ENCODE peak calls at places on chromosomes 5 and 9, in five cellular contexts. One of them, this sample, is unnamed.

GRCh38 chr5:142686968-142687367 is 1.1 kb upstream of the FGF1 start:
- ATAC-seq in activated T-helper 17 cell treated with anti-CD3 and anti-CD28 coated beads, Interleukin-2, amount 50 U/mL, for 72 hours: no peak
- ATAC-seq in heart left ventricle: no peak
- ATAC-seq in stimulated activated naive CD8-positive, alpha-beta T cell treated with anti-CD3 and anti-CD28 coated beads, Interleukin-15, Interleukin-2, amounts not matched to agents 100 U/mL and 50 U/mL, for 24 hours: no peak
- ATAC-seq in RWPE2: no peak
- ATAC-seq in this sample: peak

GRCh38 chr5:97968346-97968745 is 785.3 kb upstream of the RIOK2 start:
- ATAC-seq in activated T-helper 17 cell treated with anti-CD3 and anti-CD28 coated beads, Interleukin-2, amount 50 U/mL, for 72 hours: no peak
- ATAC-seq in heart left ventricle: no peak
- ATAC-seq in stimulated activated naive CD8-positive, alpha-beta T cell treated with anti-CD3 and anti-CD28 coated beads, Interleukin-15, Interleukin-2, amounts not matched to agents 100 U/mL and 50 U/mL, for 24 hours: no peak
- ATAC-seq in RWPE2: no peak
- ATAC-seq in this sample: no peak

GRCh38 chr9:129501771-129502324 is 119.1 kb downstream of the C9orf50 start:
- ATAC-seq in activated T-helper 17 cell treated with anti-CD3 and anti-CD28 coated beads, Interleukin-2, amount 50 U/mL, for 72 hours: no peak
- ATAC-seq in heart left ventricle: no peak
- ATAC-seq in stimulated activated naive CD8-positive, alpha-beta T cell treated with anti-CD3 and anti-CD28 coated beads, Interleukin-15, Interleukin-2, amounts not matched to agents 100 U/mL and 50 U/mL, for 24 hours: no peak
- ATAC-seq in RWPE2: no peak
- ATAC-seq in this sample: peak

GRCh38 chr5:114361724-114362196 is at the start of gene KCNN2:
- ATAC-seq in activated T-helper 17 cell treated with anti-CD3 and anti-CD28 coated beads, Interleukin-2, amount 50 U/mL, for 72 hours: no peak
- ATAC-seq in heart left ventricle: peak
- ATAC-seq in stimulated activated naive CD8-positive, alpha-beta T cell treated with anti-CD3 and anti-CD28 coated beads, Interleukin-15, Interleukin-2, amounts not matched to agents 100 U/mL and 50 U/mL, for 24 hours: no peak
- ATAC-seq in RWPE2: peak
- ATAC-seq in this sample: peak

GRCh38 chr5:90878549-90879196 is 320.1 kb downstream of the ADGRV1 start:
- ATAC-seq in activated T-helper 17 cell treated with anti-CD3 and anti-CD28 coated beads, Interleukin-2, amount 50 U/mL, for 72 hours: no peak
- ATAC-seq in heart left ventricle: peak
- ATAC-seq in stimulated activated naive CD8-positive, alpha-beta T cell treated with anti-CD3 and anti-CD28 coated beads, Interleukin-15, Interleukin-2, amounts not matched to agents 100 U/mL and 50 U/mL, for 24 hours: peak
- ATAC-seq in RWPE2: peak
- ATAC-seq in this sample: peak

GRCh38 chr9:26477963-26478362 is 414.6 kb downstream of the CAAP1 start:
- ATAC-seq in activated T-helper 17 cell treated with anti-CD3 and anti-CD28 coated beads, Interleukin-2, amount 50 U/mL, for 72 hours: no peak
- ATAC-seq in heart left ventricle: no peak
- ATAC-seq in stimulated activated naive CD8-positive, alpha-beta T cell treated with anti-CD3 and anti-CD28 coated beads, Interleukin-15, Interleukin-2, amounts not matched to agents 100 U/mL and 50 U/mL, for 24 hours: no peak
- ATAC-seq in RWPE2: no peak
- ATAC-seq in this sample: no peak

GRCh38 chr5:180161420-180162303 is 47.3 kb downstream of the RASGEF1C start:
- ATAC-seq in activated T-helper 17 cell treated with anti-CD3 and anti-CD28 coated beads, Interleukin-2, amount 50 U/mL, for 72 hours: no peak
- ATAC-seq in heart left ventricle: peak
- ATAC-seq in stimulated activated naive CD8-positive, alpha-beta T cell treated with anti-CD3 and anti-CD28 coated beads, Interleukin-15, Interleukin-2, amounts not matched to agents 100 U/mL and 50 U/mL, for 24 hours: no peak
- ATAC-seq in RWPE2: peak
- ATAC-seq in this sample: no peak

GRCh38 chr5:68730220-68731010 is 363.4 kb upstream of the SLC30A5 start:
- ATAC-seq in activated T-helper 17 cell treated with anti-CD3 and anti-CD28 coated beads, Interleukin-2, amount 50 U/mL, for 72 hours: no peak
- ATAC-seq in heart left ventricle: peak
- ATAC-seq in stimulated activated naive CD8-positive, alpha-beta T cell treated with anti-CD3 and anti-CD28 coated beads, Interleukin-15, Interleukin-2, amounts not matched to agents 100 U/mL and 50 U/mL, for 24 hours: no peak
- ATAC-seq in RWPE2: peak
- ATAC-seq in this sample: peak

GRCh38 chr9:26955222-26955903 is 849 bp upstream of the IFT74 start:
- ATAC-seq in activated T-helper 17 cell treated with anti-CD3 and anti-CD28 coated beads, Interleukin-2, amount 50 U/mL, for 72 hours: no peak
- ATAC-seq in heart left ventricle: peak
- ATAC-seq in stimulated activated naive CD8-positive, alpha-beta T cell treated with anti-CD3 and anti-CD28 coated beads, Interleukin-15, Interleukin-2, amounts not matched to agents 100 U/mL and 50 U/mL, for 24 hours: no peak
- ATAC-seq in RWPE2: no peak
- ATAC-seq in this sample: no peak

GRCh38 chr9:116479967-116480366 is 207.1 kb upstream of the TRIM32 start:
- ATAC-seq in activated T-helper 17 cell treated with anti-CD3 and anti-CD28 coated beads, Interleukin-2, amount 50 U/mL, for 72 hours: no peak
- ATAC-seq in heart left ventricle: no peak
- ATAC-seq in stimulated activated naive CD8-positive, alpha-beta T cell treated with anti-CD3 and anti-CD28 coated beads, Interleukin-15, Interleukin-2, amounts not matched to agents 100 U/mL and 50 U/mL, for 24 hours: no peak
- ATAC-seq in RWPE2: no peak
- ATAC-seq in this sample: no peak

GRCh38 chr5:58407042-58407709 is 52.7 kb downstream of the PLK2 start:
- ATAC-seq in activated T-helper 17 cell treated with anti-CD3 and anti-CD28 coated beads, Interleukin-2, amount 50 U/mL, for 72 hours: no peak
- ATAC-seq in heart left ventricle: no peak
- ATAC-seq in stimulated activated naive CD8-positive, alpha-beta T cell treated with anti-CD3 and anti-CD28 coated beads, Interleukin-15, Interleukin-2, amounts not matched to agents 100 U/mL and 50 U/mL, for 24 hours: no peak
- ATAC-seq in RWPE2: peak
- ATAC-seq in this sample: peak

GRCh38 chr9:87193925-87194380 is 246.6 kb upstream of the GAS1 start:
- ATAC-seq in activated T-helper 17 cell treated with anti-CD3 and anti-CD28 coated beads, Interleukin-2, amount 50 U/mL, for 72 hours: no peak
- ATAC-seq in heart left ventricle: no peak
- ATAC-seq in stimulated activated naive CD8-positive, alpha-beta T cell treated with anti-CD3 and anti-CD28 coated beads, Interleukin-15, Interleukin-2, amounts not matched to agents 100 U/mL and 50 U/mL, for 24 hours: no peak
- ATAC-seq in RWPE2: peak
- ATAC-seq in this sample: no peak

GRCh38 chr9:21047315-21047714 is 15.9 kb upstream of the HACD4 start:
- ATAC-seq in activated T-helper 17 cell treated with anti-CD3 and anti-CD28 coated beads, Interleukin-2, amount 50 U/mL, for 72 hours: no peak
- ATAC-seq in heart left ventricle: no peak
- ATAC-seq in stimulated activated naive CD8-positive, alpha-beta T cell treated with anti-CD3 and anti-CD28 coated beads, Interleukin-15, Interleukin-2, amounts not matched to agents 100 U/mL and 50 U/mL, for 24 hours: no peak
- ATAC-seq in RWPE2: no peak
- ATAC-seq in this sample: no peak

GRCh38 chr9:82031538-82032280 is 43.1 kb downstream of the SPATA31D1 start:
- ATAC-seq in activated T-helper 17 cell treated with anti-CD3 and anti-CD28 coated beads, Interleukin-2, amount 50 U/mL, for 72 hours: no peak
- ATAC-seq in heart left ventricle: peak
- ATAC-seq in stimulated activated naive CD8-positive, alpha-beta T cell treated with anti-CD3 and anti-CD28 coated beads, Interleukin-15, Interleukin-2, amounts not matched to agents 100 U/mL and 50 U/mL, for 24 hours: no peak
- ATAC-seq in RWPE2: peak
- ATAC-seq in this sample: peak

GRCh38 chr5:113505181-113505580 is 8.3 kb upstream of the YTHDC2 start:
- ATAC-seq in activated T-helper 17 cell treated with anti-CD3 and anti-CD28 coated beads, Interleukin-2, amount 50 U/mL, for 72 hours: no peak
- ATAC-seq in heart left ventricle: no peak
- ATAC-seq in stimulated activated naive CD8-positive, alpha-beta T cell treated with anti-CD3 and anti-CD28 coated beads, Interleukin-15, Interleukin-2, amounts not matched to agents 100 U/mL and 50 U/mL, for 24 hours: no peak
- ATAC-seq in RWPE2: peak
- ATAC-seq in this sample: no peak

GRCh38 chr5:121108725-121109124 is 644.6 kb downstream of the PRR16 start:
- ATAC-seq in activated T-helper 17 cell treated with anti-CD3 and anti-CD28 coated beads, Interleukin-2, amount 50 U/mL, for 72 hours: no peak
- ATAC-seq in heart left ventricle: no peak
- ATAC-seq in stimulated activated naive CD8-positive, alpha-beta T cell treated with anti-CD3 and anti-CD28 coated beads, Interleukin-15, Interleukin-2, amounts not matched to agents 100 U/mL and 50 U/mL, for 24 hours: no peak
- ATAC-seq in RWPE2: peak
- ATAC-seq in this sample: no peak

GRCh38 chr5:173342813-173343435 is 14.7 kb upstream of the STC2 start:
- ATAC-seq in activated T-helper 17 cell treated with anti-CD3 and anti-CD28 coated beads, Interleukin-2, amount 50 U/mL, for 72 hours: no peak
- ATAC-seq in heart left ventricle: no peak
- ATAC-seq in stimulated activated naive CD8-positive, alpha-beta T cell treated with anti-CD3 and anti-CD28 coated beads, Interleukin-15, Interleukin-2, amounts not matched to agents 100 U/mL and 50 U/mL, for 24 hours: no peak
- ATAC-seq in RWPE2: peak
- ATAC-seq in this sample: no peak

GRCh38 chr9:127123239-127123935 is 952 bp upstream of the ANGPTL2 start:
- ATAC-seq in activated T-helper 17 cell treated with anti-CD3 and anti-CD28 coated beads, Interleukin-2, amount 50 U/mL, for 72 hours: no peak
- ATAC-seq in heart left ventricle: no peak
- ATAC-seq in stimulated activated naive CD8-positive, alpha-beta T cell treated with anti-CD3 and anti-CD28 coated beads, Interleukin-15, Interleukin-2, amounts not matched to agents 100 U/mL and 50 U/mL, for 24 hours: no peak
- ATAC-seq in RWPE2: no peak
- ATAC-seq in this sample: no peak

GRCh38 chr9:109442716-109443115 is 55.4 kb downstream of the PTPN3 start:
- ATAC-seq in activated T-helper 17 cell treated with anti-CD3 and anti-CD28 coated beads, Interleukin-2, amount 50 U/mL, for 72 hours: no peak
- ATAC-seq in heart left ventricle: no peak
- ATAC-seq in stimulated activated naive CD8-positive, alpha-beta T cell treated with anti-CD3 and anti-CD28 coated beads, Interleukin-15, Interleukin-2, amounts not matched to agents 100 U/mL and 50 U/mL, for 24 hours: no peak
- ATAC-seq in RWPE2: peak
- ATAC-seq in this sample: peak

GRCh38 chr9:14307989-14308750 is 5.8 kb downstream of the NFIB start:
- ATAC-seq in activated T-helper 17 cell treated with anti-CD3 and anti-CD28 coated beads, Interleukin-2, amount 50 U/mL, for 72 hours: no peak
- ATAC-seq in heart left ventricle: peak
- ATAC-seq in stimulated activated naive CD8-positive, alpha-beta T cell treated with anti-CD3 and anti-CD28 coated beads, Interleukin-15, Interleukin-2, amounts not matched to agents 100 U/mL and 50 U/mL, for 24 hours: no peak
- ATAC-seq in RWPE2: no peak
- ATAC-seq in this sample: no peak

GRCh38 chr5:36887532-36887931 is 11.0 kb downstream of the NIPBL start:
- ATAC-seq in activated T-helper 17 cell treated with anti-CD3 and anti-CD28 coated beads, Interleukin-2, amount 50 U/mL, for 72 hours: no peak
- ATAC-seq in heart left ventricle: no peak
- ATAC-seq in stimulated activated naive CD8-positive, alpha-beta T cell treated with anti-CD3 and anti-CD28 coated beads, Interleukin-15, Interleukin-2, amounts not matched to agents 100 U/mL and 50 U/mL, for 24 hours: no peak
- ATAC-seq in RWPE2: peak
- ATAC-seq in this sample: peak

GRCh38 chr5:56429110-56429561 is 196.0 kb upstream of the ANKRD55 start:
- ATAC-seq in activated T-helper 17 cell treated with anti-CD3 and anti-CD28 coated beads, Interleukin-2, amount 50 U/mL, for 72 hours: no peak
- ATAC-seq in heart left ventricle: peak
- ATAC-seq in stimulated activated naive CD8-positive, alpha-beta T cell treated with anti-CD3 and anti-CD28 coated beads, Interleukin-15, Interleukin-2, amounts not matched to agents 100 U/mL and 50 U/mL, for 24 hours: no peak
- ATAC-seq in RWPE2: no peak
- ATAC-seq in this sample: no peak

GRCh38 chr9:99466104-99466503 is 244.0 kb downstream of the SEC61B start:
- ATAC-seq in activated T-helper 17 cell treated with anti-CD3 and anti-CD28 coated beads, Interleukin-2, amount 50 U/mL, for 72 hours: no peak
- ATAC-seq in heart left ventricle: no peak
- ATAC-seq in stimulated activated naive CD8-positive, alpha-beta T cell treated with anti-CD3 and anti-CD28 coated beads, Interleukin-15, Interleukin-2, amounts not matched to agents 100 U/mL and 50 U/mL, for 24 hours: no peak
- ATAC-seq in RWPE2: no peak
- ATAC-seq in this sample: no peak

GRCh38 chr5:125785407-125785806 is 637.8 kb upstream of the GRAMD2B start:
- ATAC-seq in activated T-helper 17 cell treated with anti-CD3 and anti-CD28 coated beads, Interleukin-2, amount 50 U/mL, for 72 hours: no peak
- ATAC-seq in heart left ventricle: no peak
- ATAC-seq in stimulated activated naive CD8-positive, alpha-beta T cell treated with anti-CD3 and anti-CD28 coated beads, Interleukin-15, Interleukin-2, amounts not matched to agents 100 U/mL and 50 U/mL, for 24 hours: no peak
- ATAC-seq in RWPE2: no peak
- ATAC-seq in this sample: no peak

GRCh38 chr9:108779506-108779905 is 76.3 kb downstream of the ACTL7B start:
- ATAC-seq in activated T-helper 17 cell treated with anti-CD3 and anti-CD28 coated beads, Interleukin-2, amount 50 U/mL, for 72 hours: no peak
- ATAC-seq in heart left ventricle: no peak
- ATAC-seq in stimulated activated naive CD8-positive, alpha-beta T cell treated with anti-CD3 and anti-CD28 coated beads, Interleukin-15, Interleukin-2, amounts not matched to agents 100 U/mL and 50 U/mL, for 24 hours: no peak
- ATAC-seq in RWPE2: no peak
- ATAC-seq in this sample: no peak

GRCh38 chr9:126661521-126662251 is 48.0 kb downstream of the LMX1B start:
- ATAC-seq in activated T-helper 17 cell treated with anti-CD3 and anti-CD28 coated beads, Interleukin-2, amount 50 U/mL, for 72 hours: no peak
- ATAC-seq in heart left ventricle: no peak
- ATAC-seq in stimulated activated naive CD8-positive, alpha-beta T cell treated with anti-CD3 and anti-CD28 coated beads, Interleukin-15, Interleukin-2, amounts not matched to agents 100 U/mL and 50 U/mL, for 24 hours: no peak
- ATAC-seq in RWPE2: peak
- ATAC-seq in this sample: peak

GRCh38 chr5:87076931-87077330 is 190.8 kb upstream of the RASA1 start:
- ATAC-seq in activated T-helper 17 cell treated with anti-CD3 and anti-CD28 coated beads, Interleukin-2, amount 50 U/mL, for 72 hours: peak
- ATAC-seq in heart left ventricle: no peak
- ATAC-seq in stimulated activated naive CD8-positive, alpha-beta T cell treated with anti-CD3 and anti-CD28 coated beads, Interleukin-15, Interleukin-2, amounts not matched to agents 100 U/mL and 50 U/mL, for 24 hours: peak
- ATAC-seq in RWPE2: peak
- ATAC-seq in this sample: no peak

GRCh38 chr5:191036-191948 is at the start of gene LRRC14B:
- ATAC-seq in activated T-helper 17 cell treated with anti-CD3 and anti-CD28 coated beads, Interleukin-2, amount 50 U/mL, for 72 hours: no peak
- ATAC-seq in heart left ventricle: peak
- ATAC-seq in stimulated activated naive CD8-positive, alpha-beta T cell treated with anti-CD3 and anti-CD28 coated beads, Interleukin-15, Interleukin-2, amounts not matched to agents 100 U/mL and 50 U/mL, for 24 hours: no peak
- ATAC-seq in RWPE2: peak
- ATAC-seq in this sample: no peak

GRCh38 chr5:33509036-33509435 is 68.3 kb downstream of the TARS1 start:
- ATAC-seq in activated T-helper 17 cell treated with anti-CD3 and anti-CD28 coated beads, Interleukin-2, amount 50 U/mL, for 72 hours: no peak
- ATAC-seq in heart left ventricle: no peak
- ATAC-seq in stimulated activated naive CD8-positive, alpha-beta T cell treated with anti-CD3 and anti-CD28 coated beads, Interleukin-15, Interleukin-2, amounts not matched to agents 100 U/mL and 50 U/mL, for 24 hours: no peak
- ATAC-seq in RWPE2: no peak
- ATAC-seq in this sample: no peak

GRCh38 chr9:35529156-35529823 is 39.4 kb downstream of the RUSC2 start:
- ATAC-seq in activated T-helper 17 cell treated with anti-CD3 and anti-CD28 coated beads, Interleukin-2, amount 50 U/mL, for 72 hours: no peak
- ATAC-seq in heart left ventricle: peak
- ATAC-seq in stimulated activated naive CD8-positive, alpha-beta T cell treated with anti-CD3 and anti-CD28 coated beads, Interleukin-15, Interleukin-2, amounts not matched to agents 100 U/mL and 50 U/mL, for 24 hours: no peak
- ATAC-seq in RWPE2: no peak
- ATAC-seq in this sample: no peak

GRCh38 chr9:81814794-81815464 is 113.3 kb upstream of the SPATA31D4 start:
- ATAC-seq in activated T-helper 17 cell treated with anti-CD3 and anti-CD28 coated beads, Interleukin-2, amount 50 U/mL, for 72 hours: peak
- ATAC-seq in heart left ventricle: no peak
- ATAC-seq in stimulated activated naive CD8-positive, alpha-beta T cell treated with anti-CD3 and anti-CD28 coated beads, Interleukin-15, Interleukin-2, amounts not matched to agents 100 U/mL and 50 U/mL, for 24 hours: no peak
- ATAC-seq in RWPE2: peak
- ATAC-seq in this sample: peak

GRCh38 chr5:64183956-64184355 is 18.3 kb downstream of the RNF180 start:
- ATAC-seq in activated T-helper 17 cell treated with anti-CD3 and anti-CD28 coated beads, Interleukin-2, amount 50 U/mL, for 72 hours: no peak
- ATAC-seq in heart left ventricle: no peak
- ATAC-seq in stimulated activated naive CD8-positive, alpha-beta T cell treated with anti-CD3 and anti-CD28 coated beads, Interleukin-15, Interleukin-2, amounts not matched to agents 100 U/mL and 50 U/mL, for 24 hours: no peak
- ATAC-seq in RWPE2: no peak
- ATAC-seq in this sample: no peak

GRCh38 chr5:172102913-172103629 is 85.0 kb downstream of the STK10 start:
- ATAC-seq in activated T-helper 17 cell treated with anti-CD3 and anti-CD28 coated beads, Interleukin-2, amount 50 U/mL, for 72 hours: peak
- ATAC-seq in heart left ventricle: peak
- ATAC-seq in stimulated activated naive CD8-positive, alpha-beta T cell treated with anti-CD3 and anti-CD28 coated beads, Interleukin-15, Interleukin-2, amounts not matched to agents 100 U/mL and 50 U/mL, for 24 hours: peak
- ATAC-seq in RWPE2: peak
- ATAC-seq in this sample: peak

GRCh38 chr9:130895481-130896232 is 955 bp downstream of the QRFP start:
- ATAC-seq in activated T-helper 17 cell treated with anti-CD3 and anti-CD28 coated beads, Interleukin-2, amount 50 U/mL, for 72 hours: no peak
- ATAC-seq in heart left ventricle: peak
- ATAC-seq in stimulated activated naive CD8-positive, alpha-beta T cell treated with anti-CD3 and anti-CD28 coated beads, Interleukin-15, Interleukin-2, amounts not matched to agents 100 U/mL and 50 U/mL, for 24 hours: no peak
- ATAC-seq in RWPE2: peak
- ATAC-seq in this sample: no peak

GRCh38 chr5:107621089-107621488 is 49.6 kb downstream of the EFNA5 start:
- ATAC-seq in activated T-helper 17 cell treated with anti-CD3 and anti-CD28 coated beads, Interleukin-2, amount 50 U/mL, for 72 hours: no peak
- ATAC-seq in heart left ventricle: no peak
- ATAC-seq in stimulated activated naive CD8-positive, alpha-beta T cell treated with anti-CD3 and anti-CD28 coated beads, Interleukin-15, Interleukin-2, amounts not matched to agents 100 U/mL and 50 U/mL, for 24 hours: no peak
- ATAC-seq in RWPE2: no peak
- ATAC-seq in this sample: no peak

GRCh38 chr5:91643796-91644195 is 260.7 kb upstream of the ARRDC3 start:
- ATAC-seq in activated T-helper 17 cell treated with anti-CD3 and anti-CD28 coated beads, Interleukin-2, amount 50 U/mL, for 72 hours: no peak
- ATAC-seq in heart left ventricle: no peak
- ATAC-seq in stimulated activated naive CD8-positive, alpha-beta T cell treated with anti-CD3 and anti-CD28 coated beads, Interleukin-15, Interleukin-2, amounts not matched to agents 100 U/mL and 50 U/mL, for 24 hours: no peak
- ATAC-seq in RWPE2: peak
- ATAC-seq in this sample: no peak

GRCh38 chr9:113988951-113989780 is 88.9 kb downstream of the AMBP start:
- ATAC-seq in activated T-helper 17 cell treated with anti-CD3 and anti-CD28 coated beads, Interleukin-2, amount 50 U/mL, for 72 hours: no peak
- ATAC-seq in heart left ventricle: peak
- ATAC-seq in stimulated activated naive CD8-positive, alpha-beta T cell treated with anti-CD3 and anti-CD28 coated beads, Interleukin-15, Interleukin-2, amounts not matched to agents 100 U/mL and 50 U/mL, for 24 hours: no peak
- ATAC-seq in RWPE2: no peak
- ATAC-seq in this sample: no peak

GRCh38 chr5:172744106-172745104 is 26.6 kb downstream of the DUSP1 start:
- ATAC-seq in activated T-helper 17 cell treated with anti-CD3 and anti-CD28 coated beads, Interleukin-2, amount 50 U/mL, for 72 hours: no peak
- ATAC-seq in heart left ventricle: no peak
- ATAC-seq in stimulated activated naive CD8-positive, alpha-beta T cell treated with anti-CD3 and anti-CD28 coated beads, Interleukin-15, Interleukin-2, amounts not matched to agents 100 U/mL and 50 U/mL, for 24 hours: no peak
- ATAC-seq in RWPE2: no peak
- ATAC-seq in this sample: peak

GRCh38 chr9:133367778-133368177 is 8.1 kb downstream of the SURF4 start:
- ATAC-seq in activated T-helper 17 cell treated with anti-CD3 and anti-CD28 coated beads, Interleukin-2, amount 50 U/mL, for 72 hours: no peak
- ATAC-seq in heart left ventricle: peak
- ATAC-seq in stimulated activated naive CD8-positive, alpha-beta T cell treated with anti-CD3 and anti-CD28 coated beads, Interleukin-15, Interleukin-2, amounts not matched to agents 100 U/mL and 50 U/mL, for 24 hours: no peak
- ATAC-seq in RWPE2: no peak
- ATAC-seq in this sample: no peak

GRCh38 chr5:88594441-88594840 is 288.5 kb downstream of the MEF2C start:
- ATAC-seq in activated T-helper 17 cell treated with anti-CD3 and anti-CD28 coated beads, Interleukin-2, amount 50 U/mL, for 72 hours: no peak
- ATAC-seq in heart left ventricle: no peak
- ATAC-seq in stimulated activated naive CD8-positive, alpha-beta T cell treated with anti-CD3 and anti-CD28 coated beads, Interleukin-15, Interleukin-2, amounts not matched to agents 100 U/mL and 50 U/mL, for 24 hours: no peak
- ATAC-seq in RWPE2: no peak
- ATAC-seq in this sample: no peak